ENCODE peak calls at places on chromosomes 16 and 17, in five cellular contexts. T is brain microvascular endothelial cell, G is type B pancreatic cell, S is adrenal gland, A is A549. K is an unnamed sample.

GRCh38 chr16:75309899-75310430 is 58.5 kb upstream of the BCAR1 start:
- DNase-seq in A (peak), T (no peak), S (no peak), G (no peak), K (no peak)

GRCh38 chr16:27618611-27619380 is 68.9 kb downstream of the KATNIP start:
- DNase-seq in T (no peak), G (no peak), S (no peak), A (no peak), K (no peak)

GRCh38 chr16:4376126-4376819 is 4.6 kb downstream of the VASN start:
- DNase-seq in A (no peak), S (peak), T (peak), G (no peak), K (peak)

GRCh38 chr17:794876-795275 is 12.7 kb downstream of the MRM3 start:
- DNase-seq in A (peak), G (no peak), S (peak), T (peak), K (no peak)

GRCh38 chr16:23608194-23608593 is 12.1 kb upstream of the NDUFAB1 start:
- DNase-seq in S (no peak), T (peak), G (no peak), A (peak), K (no peak)

GRCh38 chr16:3596101-3596861 is 15.1 kb downstream of the SLX4 start:
- DNase-seq in A (no peak), T (no peak), G (no peak), S (no peak), K (no peak)

GRCh38 chr17:59373879-59374495 is 42.5 kb downstream of the YPEL2 start:
- DNase-seq in T (peak), G (no peak), A (no peak), S (no peak), K (no peak)

GRCh38 chr17:81252336-81253329 is 13.5 kb downstream of the NDUFAF8 start:
- DNase-seq in S (no peak), G (no peak), A (no peak), T (no peak), K (no peak)

GRCh38 chr16:65202461-65202860 is 80.6 kb upstream of the CDH11 start:
- DNase-seq in T (no peak), S (no peak), A (no peak), G (no peak), K (no peak)

GRCh38 chr17:80891096-80892018 is 100.3 kb upstream of the CHMP6 start:
- DNase-seq in S (peak), T (peak), G (no peak), A (peak), K (no peak)

GRCh38 chr16:66554021-66554420 is 1.6 kb downstream of the CKLF start:
- DNase-seq in T (no peak), A (no peak), G (no peak), S (no peak), K (no peak)

GRCh38 chr17:44004761-44005526 is 522 bp downstream of the NAGS start:
- DNase-seq in T (no peak), S (peak), A (no peak), G (no peak), K (no peak)

GRCh38 chr16:83903739-83904138 is 4.8 kb downstream of the MLYCD start:
- DNase-seq in S (peak), T (no peak), G (no peak), A (no peak), K (no peak)

GRCh38 chr16:71537643-71538042 is 11.4 kb downstream of the CHST4 start:
- DNase-seq in S (peak), G (no peak), T (peak), A (peak), K (no peak)

GRCh38 chr16:1078579-1079021 is 6.1 kb downstream of the SSTR5 start:
- DNase-seq in A (peak), S (peak), G (no peak), T (peak), K (no peak)

GRCh38 chr17:81474958-81475357 is 37.6 kb downstream of the ACTG1 start:
- DNase-seq in G (no peak), T (no peak), A (no peak), S (no peak), K (no peak)

GRCh38 chr16:7548796-7549318 is 216.2 kb downstream of the RBFOX1 start:
- DNase-seq in S (no peak), A (no peak), G (no peak), T (no peak), K (no peak)

GRCh38 chr17:74645010-74645409 is 21.5 kb upstream of the CD300E start:
- DNase-seq in A (no peak), S (no peak), T (no peak), G (no peak), K (no peak)

GRCh38 chr17:74643826-74644225 is 20.3 kb upstream of the CD300E start:
- DNase-seq in A (no peak), S (no peak), G (no peak), T (no peak), K (no peak)

GRCh38 chr17:74644419-74644818 is 20.9 kb upstream of the CD300E start:
- DNase-seq in A (no peak), S (no peak), T (no peak), G (no peak), K (no peak)

GRCh38 chr17:74647871-74648672 is 24.5 kb upstream of the CD300E start:
- DNase-seq in A (no peak), T (no peak), G (no peak), S (no peak), K (no peak)

DNA sequence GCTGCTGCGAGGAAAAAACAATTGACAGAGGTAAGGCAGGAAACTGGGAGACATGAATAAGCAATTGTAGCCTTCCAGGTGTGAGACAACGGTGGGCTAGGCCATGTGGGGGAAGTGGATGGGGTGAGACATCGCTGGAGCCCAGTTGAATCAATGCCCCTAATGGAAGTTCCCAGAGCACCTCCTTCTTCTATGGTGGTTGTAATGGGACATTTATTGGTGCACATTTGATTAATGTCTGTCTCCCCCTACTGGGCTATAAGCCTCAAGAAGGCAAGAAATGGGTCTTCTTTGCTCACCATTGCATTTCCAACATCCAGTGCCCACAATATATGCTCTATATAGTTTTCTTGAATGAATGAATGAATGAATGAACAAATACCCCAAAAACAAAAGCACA is 22.7 kb upstream of the CD300E start:
- DNase-seq in S (no peak), G (no peak), T (peak), A (peak), K (no peak)
- TF ChIP-seq CTCF in S (peak), G (peak), T (peak), A (peak), K (peak)

DNA sequence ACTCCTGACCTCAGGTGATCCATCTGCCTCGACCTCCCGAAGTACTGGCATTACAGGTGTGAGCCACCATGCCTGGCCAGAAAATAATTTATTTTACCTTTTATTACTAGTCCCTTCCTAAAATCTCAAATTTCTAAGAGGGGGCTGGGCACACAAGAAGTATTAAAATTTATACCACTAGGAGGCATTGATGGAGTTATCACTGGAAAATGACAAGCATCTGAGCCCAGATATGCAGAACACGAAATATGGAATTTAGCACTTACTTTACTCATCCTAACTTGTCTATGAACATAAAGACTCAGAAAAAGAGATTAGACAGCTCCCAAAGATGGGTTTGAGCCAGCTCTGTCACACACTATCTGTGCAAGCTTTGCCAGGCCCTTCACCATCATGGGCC is 46.4 kb downstream of the STAT5A start:
- DNase-seq in G (no peak), S (no peak), A (no peak), T (peak), K (no peak)
- TF ChIP-seq CTCF in G (no peak), S (no peak), A (peak), T (peak), K (peak)

GRCh38 chr17:68533887-68534700 is 21.9 kb downstream of the PRKAR1A start:
- DNase-seq in G (no peak), T (no peak), S (no peak), A (peak), K (no peak)
- TF ChIP-seq CTCF in G (peak), T (peak), S (peak), A (peak), K (peak)

GRCh38 chr17:75079023-75079373 is 8.8 kb upstream of the SLC16A5 start:
- DNase-seq in G (no peak), S (no peak), A (peak), T (no peak), K (no peak)

GRCh38 chr17:75075597-75076253 is 12.0 kb upstream of the SLC16A5 start:
- DNase-seq in A (no peak), S (no peak), T (no peak), G (no peak), K (no peak)

GRCh38 chr17:75078097-75079022 is 9.4 kb upstream of the SLC16A5 start:
- DNase-seq in A (peak), T (peak), G (no peak), S (no peak), K (no peak)

GRCh38 chr17:75077072-75077489 is 10.7 kb upstream of the SLC16A5 start:
- DNase-seq in A (no peak), G (no peak), T (no peak), S (no peak), K (no peak)

GRCh38 chr17:75077490-75078096 is 10.2 kb upstream of the SLC16A5 start:
- DNase-seq in S (peak), A (no peak), G (no peak), T (no peak), K (no peak)
- TF ChIP-seq CTCF in S (no peak), A (no peak), G (no peak), T (no peak), K (no peak)

DNA sequence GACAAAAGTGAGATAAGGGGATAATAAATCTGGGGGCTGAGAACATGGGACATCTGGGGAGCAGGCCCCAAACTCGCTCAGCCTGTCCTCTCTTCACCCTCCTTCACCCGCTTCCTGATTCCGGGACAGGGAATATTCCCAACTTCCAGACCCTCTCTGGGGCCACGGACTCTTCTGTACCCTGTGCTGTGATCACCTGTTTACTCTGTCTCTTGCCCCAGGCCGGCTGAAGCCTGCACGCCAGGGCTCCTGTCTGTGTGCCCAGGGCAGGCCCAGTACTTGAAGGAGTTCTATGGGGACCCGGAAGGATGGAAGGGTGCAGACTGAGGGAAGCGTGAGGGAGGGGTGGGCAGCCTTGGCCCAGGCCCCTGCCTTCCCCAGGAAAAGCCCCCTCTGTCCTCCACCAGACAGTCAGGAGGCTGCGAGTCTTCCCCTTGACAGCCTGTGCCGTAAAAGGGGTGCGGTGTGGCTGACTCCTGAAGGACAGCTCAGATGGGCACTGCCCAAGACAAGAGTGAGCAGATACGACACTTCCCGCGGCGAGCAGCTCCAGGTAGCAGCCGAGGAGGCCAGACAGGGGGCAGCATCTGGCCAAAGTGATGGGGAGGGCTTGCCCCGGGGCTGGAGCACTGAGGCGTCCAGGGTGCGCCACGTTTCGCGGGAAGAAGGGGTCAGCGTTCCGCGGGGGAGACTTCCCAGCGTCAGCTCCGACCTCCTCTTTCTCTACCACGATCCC is 1.0 kb upstream of the CCNF start:
- DNase-seq in G (no peak), S (peak), T (no peak), A (peak), K (no peak)
- TF ChIP-seq CTCF in G (no peak), S (peak), T (peak), A (no peak), K (peak)

DNA sequence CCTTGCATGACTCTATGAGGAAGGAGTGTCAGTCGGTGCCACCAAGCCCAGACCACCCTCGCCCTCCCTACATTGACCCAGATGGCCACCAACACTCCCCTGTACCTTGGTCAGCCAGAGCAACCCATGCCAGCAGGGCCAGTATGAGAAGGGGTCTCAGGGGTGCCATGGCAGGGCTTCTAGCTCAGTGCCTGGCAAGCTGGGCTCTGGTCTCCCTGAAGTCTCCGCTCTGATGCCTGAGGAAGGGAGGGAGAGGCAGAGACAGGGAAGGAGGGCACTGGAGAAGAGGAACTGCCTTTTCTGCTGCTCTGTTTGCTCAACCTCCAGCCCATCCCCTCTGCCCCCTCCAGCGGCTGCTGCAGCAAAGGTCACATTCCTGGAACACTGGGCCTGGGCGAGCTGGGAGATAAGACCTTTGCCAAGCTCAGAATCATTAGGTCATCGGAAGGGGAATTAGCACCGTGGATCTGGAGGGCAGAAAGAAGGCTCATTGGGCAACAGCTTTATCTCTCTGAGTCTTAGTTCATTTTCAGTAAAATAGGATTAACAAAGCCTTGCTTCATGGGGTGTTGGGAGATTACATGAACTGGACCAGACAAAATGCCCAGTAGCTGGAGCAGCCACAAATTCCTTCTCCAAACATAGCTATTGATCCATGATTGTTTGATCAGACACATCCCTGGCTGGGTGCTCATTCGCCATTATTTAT is at the start of gene VTN:
- DNase-seq in A (peak), G (no peak), T (no peak), S (peak), K (no peak)
- TF ChIP-seq CTCF in A (no peak), G (no peak), T (peak), S (no peak), K (no peak)

GRCh38 chr17:14316131-14316854 is 15.4 kb downstream of the HS3ST3B1 start:
- DNase-seq in G (no peak), S (no peak), A (no peak), T (no peak), K (no peak)
- TF ChIP-seq CTCF in G (no peak), S (no peak), A (no peak), T (no peak), K (no peak)

DNA sequence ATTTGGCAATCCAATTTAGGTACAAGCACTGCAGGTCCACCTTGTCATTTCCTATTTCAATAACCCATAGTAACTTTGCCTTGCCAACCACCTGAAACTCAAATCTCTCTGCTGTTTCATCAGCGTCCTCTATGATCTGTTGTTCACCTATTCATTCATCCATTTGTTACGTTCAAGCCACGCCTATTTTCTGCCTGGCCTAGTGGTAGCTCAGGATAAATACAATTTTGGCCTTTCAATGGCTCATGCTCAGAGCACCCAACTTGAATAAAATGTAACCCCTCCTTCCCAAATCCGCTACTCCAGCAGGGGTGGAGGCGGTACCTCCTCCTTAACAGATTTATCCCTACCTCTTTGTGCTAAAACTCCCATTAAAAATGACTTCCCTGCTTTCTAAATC is 3.6 kb upstream of the FBXO47 start:
- DNase-seq in T (no peak), A (peak), G (no peak), S (no peak), K (no peak)
- TF ChIP-seq CTCF in T (no peak), A (no peak), G (no peak), S (no peak), K (no peak)

K was measured in osteocyte.